ENCODE peak calls at places on chromosomes 13 and 19, in four cellular contexts. One of them, this sample, is unnamed.

GRCh38 chr19:17073869-17074627 is 1.2 kb downstream of the HAUS8 start:
- DNase-seq in Kasumi-1: no peak
- DNase-seq in NCI-H2081: peak
- DNase-seq in progenitor cell of endocrine pancreas: no peak
- DNase-seq in this sample: no peak

GRCh38 chr19:35153701-35154534 is 617 bp upstream of the FXYD5 start:
- DNase-seq in progenitor cell of endocrine pancreas: peak
- DNase-seq in NCI-H2081: no peak
- DNase-seq in Kasumi-1: peak
- DNase-seq in this sample: no peak

GRCh38 chr19:15108145-15108844 is 1.1 kb downstream of the SYDE1 start:
- DNase-seq in NCI-H2081: no peak
- DNase-seq in Kasumi-1: no peak
- DNase-seq in progenitor cell of endocrine pancreas: no peak
- DNase-seq in this sample: no peak

GRCh38 chr13:40161008-40161694 is 505.3 kb downstream of the FOXO1 start:
- DNase-seq in Kasumi-1: no peak
- DNase-seq in progenitor cell of endocrine pancreas: no peak
- DNase-seq in NCI-H2081: no peak
- DNase-seq in this sample: no peak

GRCh38 chr13:109385161-109385560 is 401.2 kb downstream of the IRS2 start:
- DNase-seq in progenitor cell of endocrine pancreas: no peak
- DNase-seq in NCI-H2081: no peak
- DNase-seq in Kasumi-1: peak
- DNase-seq in this sample: no peak

GRCh38 chr19:37893845-37894575 is 12.4 kb downstream of the WDR87 start:
- DNase-seq in Kasumi-1: no peak
- DNase-seq in NCI-H2081: no peak
- DNase-seq in progenitor cell of endocrine pancreas: no peak
- DNase-seq in this sample: no peak

GRCh38 chr19:53772943-53773342 is 51.2 kb downstream of the NLRP12 start:
- DNase-seq in progenitor cell of endocrine pancreas: peak
- DNase-seq in NCI-H2081: peak
- DNase-seq in Kasumi-1: peak
- DNase-seq in this sample: peak

GRCh38 chr19:40550951-40551350 is 25.7 kb upstream of the SHKBP1 start:
- DNase-seq in Kasumi-1: no peak
- DNase-seq in NCI-H2081: no peak
- DNase-seq in progenitor cell of endocrine pancreas: no peak
- DNase-seq in this sample: no peak

GRCh38 chr13:107144432-107144831 is 576.5 kb upstream of the ARGLU1 start:
- DNase-seq in progenitor cell of endocrine pancreas: no peak
- DNase-seq in NCI-H2081: peak
- DNase-seq in Kasumi-1: peak
- DNase-seq in this sample: no peak

GRCh38 chr19:6737873-6738725 is 719 bp upstream of the GPR108 start:
- DNase-seq in NCI-H2081: peak
- DNase-seq in Kasumi-1: peak
- DNase-seq in progenitor cell of endocrine pancreas: peak
- DNase-seq in this sample: no peak

GRCh38 chr13:36533806-36534205 is 101.5 kb downstream of the CCNA1 start:
- DNase-seq in Kasumi-1: no peak
- DNase-seq in progenitor cell of endocrine pancreas: no peak
- DNase-seq in NCI-H2081: peak
- DNase-seq in this sample: no peak

GRCh38 chr19:32896516-32897214 is 27.1 kb upstream of the SLC7A9 start:
- DNase-seq in progenitor cell of endocrine pancreas: no peak
- DNase-seq in Kasumi-1: no peak
- DNase-seq in NCI-H2081: no peak
- DNase-seq in this sample: no peak

GRCh38 chr13:94249512-94249911 is 230.0 kb downstream of the DCT start:
- DNase-seq in NCI-H2081: peak
- DNase-seq in Kasumi-1: no peak
- DNase-seq in progenitor cell of endocrine pancreas: no peak
- DNase-seq in this sample: no peak

GRCh38 chr13:29935309-29935981 is 85.0 kb upstream of the UBL3 start:
- DNase-seq in Kasumi-1: peak
- DNase-seq in NCI-H2081: peak
- DNase-seq in progenitor cell of endocrine pancreas: no peak
- DNase-seq in this sample: no peak

GRCh38 chr19:1811942-1812425 is at the start of gene ATP8B3:
- DNase-seq in progenitor cell of endocrine pancreas: no peak
- DNase-seq in Kasumi-1: peak
- DNase-seq in NCI-H2081: no peak
- DNase-seq in this sample: no peak

GRCh38 chr19:14632286-14632685 is 42.4 kb downstream of the ADGRE3 start:
- DNase-seq in progenitor cell of endocrine pancreas: no peak
- DNase-seq in NCI-H2081: peak
- DNase-seq in Kasumi-1: peak
- DNase-seq in this sample: peak

GRCh38 chr19:29483641-29483920 is 42.2 kb upstream of the VSTM2B start:
- DNase-seq in progenitor cell of endocrine pancreas: no peak
- DNase-seq in Kasumi-1: no peak
- DNase-seq in NCI-H2081: no peak
- DNase-seq in this sample: no peak

GRCh38 chr13:51869921-51870320 is 8.2 kb downstream of the CCDC70 start:
- DNase-seq in progenitor cell of endocrine pancreas: no peak
- DNase-seq in Kasumi-1: no peak
- DNase-seq in NCI-H2081: no peak
- DNase-seq in this sample: no peak

GRCh38 chr19:55165952-55166529 is 372 bp downstream of the DNAAF3 start:
- DNase-seq in Kasumi-1: peak
- DNase-seq in NCI-H2081: peak
- DNase-seq in progenitor cell of endocrine pancreas: peak
- DNase-seq in this sample: peak

GRCh38 chr19:7792286-7792685 is 29.2 kb downstream of the CLEC4M start:
- DNase-seq in Kasumi-1: no peak
- DNase-seq in progenitor cell of endocrine pancreas: no peak
- DNase-seq in NCI-H2081: no peak
- DNase-seq in this sample: no peak

GRCh38 chr13:21738636-21739035 is 67.8 kb downstream of the FGF9 start:
- DNase-seq in progenitor cell of endocrine pancreas: no peak
- DNase-seq in Kasumi-1: no peak
- DNase-seq in NCI-H2081: peak
- DNase-seq in this sample: no peak

GRCh38 chr13:54676526-54677113 is 1648.0 kb downstream of the OLFM4 start:
- DNase-seq in Kasumi-1: no peak
- DNase-seq in NCI-H2081: no peak
- DNase-seq in progenitor cell of endocrine pancreas: no peak
- DNase-seq in this sample: no peak

GRCh38 chr19:55166530-55167268 is at the start of gene DNAAF3:
- DNase-seq in NCI-H2081: peak
- DNase-seq in progenitor cell of endocrine pancreas: peak
- DNase-seq in Kasumi-1: peak
- DNase-seq in this sample: peak

GRCh38 chr19:16849168-16849567 is 20.0 kb downstream of the SIN3B start:
- DNase-seq in progenitor cell of endocrine pancreas: no peak
- DNase-seq in NCI-H2081: no peak
- DNase-seq in Kasumi-1: no peak
- DNase-seq in this sample: no peak

GRCh38 chr19:6417713-6418561 is 6.7 kb downstream of the KHSRP start:
- DNase-seq in progenitor cell of endocrine pancreas: no peak
- DNase-seq in Kasumi-1: no peak
- DNase-seq in NCI-H2081: no peak
- DNase-seq in this sample: no peak

GRCh38 chr19:49891393-49891792 is 5.3 kb downstream of the IL4I1 start:
- DNase-seq in Kasumi-1: no peak
- DNase-seq in progenitor cell of endocrine pancreas: no peak
- DNase-seq in NCI-H2081: no peak
- DNase-seq in this sample: no peak

GRCh38 chr19:38733241-38733492 is 11.1 kb downstream of the CAPN12 start:
- DNase-seq in progenitor cell of endocrine pancreas: no peak
- DNase-seq in Kasumi-1: no peak
- DNase-seq in NCI-H2081: no peak
- DNase-seq in this sample: no peak

GRCh38 chr19:38710928-38711725 is 33.1 kb downstream of the CAPN12 start:
- DNase-seq in Kasumi-1: no peak
- DNase-seq in NCI-H2081: no peak
- DNase-seq in progenitor cell of endocrine pancreas: no peak
- DNase-seq in this sample: no peak

GRCh38 chr13:75426421-75426820 is 55.5 kb downstream of the TBC1D4 start:
- DNase-seq in progenitor cell of endocrine pancreas: no peak
- DNase-seq in Kasumi-1: no peak
- DNase-seq in NCI-H2081: no peak
- DNase-seq in this sample: no peak

GRCh38 chr19:27922970-27923369 is 1290.0 kb downstream of the UQCRFS1 start:
- DNase-seq in progenitor cell of endocrine pancreas: no peak
- DNase-seq in NCI-H2081: no peak
- DNase-seq in Kasumi-1: no peak
- DNase-seq in this sample: no peak

GRCh38 chr19:3224346-3225325 is at the start of gene CELF5:
- DNase-seq in Kasumi-1: no peak
- DNase-seq in NCI-H2081: peak
- DNase-seq in progenitor cell of endocrine pancreas: peak
- DNase-seq in this sample: no peak

GRCh38 chr19:29798783-29799182 is 13.0 kb upstream of the CCNE1 start:
- DNase-seq in Kasumi-1: no peak
- DNase-seq in progenitor cell of endocrine pancreas: no peak
- DNase-seq in NCI-H2081: no peak
- DNase-seq in this sample: no peak

This sample was measured in iPS DF 19.7.